ENCODE peak calls at places on chromosome 1, in six cellular contexts. J, O, Z, D, L and Y are unnamed samples.

GRCh38 chr1:47436979-47437517 is 796 bp upstream of the FOXD2 start:
- DNase-seq in D (no peak), J (peak), L (no peak), O (peak), Z (no peak), Y (peak)

GRCh38 chr1:49435291-49435690 is 588.5 kb downstream of the AGBL4 start:
- DNase-seq in O (no peak), Z (no peak), D (no peak), J (peak), L (no peak), Y (no peak)

GRCh38 chr1:118692143-118692542 is 296.0 kb downstream of the TBX15 start:
- DNase-seq in J (no peak), L (no peak), O (no peak), Z (no peak), D (no peak), Y (no peak)

GRCh38 chr1:26418865-26419349 is 8.3 kb downstream of the LIN28A start:
- DNase-seq in L (no peak), D (no peak), Z (no peak), J (no peak), O (no peak), Y (no peak)

GRCh38 chr1:104745875-104746274 is 996.2 kb downstream of the AMY1C start:
- DNase-seq in O (no peak), D (no peak), L (no peak), Z (no peak), J (no peak), Y (no peak)

GRCh38 chr1:197304626-197305200 is 36.7 kb downstream of the CRB1 start:
- DNase-seq in L (no peak), Z (no peak), J (no peak), D (no peak), O (no peak), Y (no peak)

GRCh38 chr1:39183503-39184353 is 20.8 kb upstream of the MACF1 start:
- DNase-seq in L (peak), D (no peak), O (peak), J (peak), Z (peak), Y (no peak)

GRCh38 chr1:28170036-28170596 is 6.4 kb downstream of the PTAFR start:
- DNase-seq in J (peak), O (no peak), Z (no peak), L (no peak), D (no peak), Y (no peak)

GRCh38 chr1:115764541-115764940 is 4.0 kb downstream of the CASQ2 start:
- DNase-seq in D (no peak), Z (no peak), L (no peak), O (peak), J (peak), Y (no peak)

GRCh38 chr1:168121314-168122029 is 15.3 kb downstream of the GPR161 start:
- DNase-seq in L (no peak), O (no peak), Z (no peak), J (peak), D (peak), Y (no peak)

GRCh38 chr1:59214764-59215208 is 82.1 kb upstream of the FGGY start:
- DNase-seq in L (no peak), D (no peak), J (no peak), Z (no peak), O (no peak), Y (peak)

GRCh38 chr1:36580524-36580923 is 97.8 kb upstream of the CSF3R start:
- DNase-seq in D (no peak), J (no peak), Z (no peak), L (no peak), O (no peak), Y (no peak)

GRCh38 chr1:50308883-50309282 is 114.4 kb downstream of the DMRTA2 start:
- DNase-seq in L (peak), O (peak), D (no peak), Z (no peak), J (peak), Y (no peak)

GRCh38 chr1:165903672-165904071 is 76.3 kb downstream of the UCK2 start:
- DNase-seq in J (peak), O (no peak), Z (no peak), D (no peak), L (no peak), Y (no peak)

GRCh38 chr1:22665752-22666151 is 12.7 kb downstream of the C1QB start:
- DNase-seq in L (no peak), O (peak), D (no peak), J (peak), Z (peak), Y (peak)

GRCh38 chr1:221829327-221830011 is 87.6 kb upstream of the DUSP10 start:
- DNase-seq in O (no peak), J (peak), Z (no peak), L (no peak), D (no peak), Y (no peak)

GRCh38 chr1:168506204-168506819 is 37.5 kb downstream of the XCL2 start:
- DNase-seq in D (no peak), L (no peak), J (peak), Z (no peak), O (no peak), Y (no peak)

GRCh38 chr1:245673920-245674414 is 519.2 kb downstream of the KIF26B start:
- DNase-seq in Z (no peak), J (peak), D (no peak), O (no peak), L (peak), Y (no peak)

GRCh38 chr1:5722635-5723157 is 269.5 kb downstream of the NPHP4 start:
- DNase-seq in O (no peak), J (no peak), Z (no peak), D (no peak), L (no peak), Y (no peak)

GRCh38 chr1:2189459-2190425 is 4.8 kb downstream of the FAAP20 start:
- DNase-seq in J (peak), O (peak), L (peak), Z (peak), D (peak), Y (peak)

GRCh38 chr1:162550925-162551324 is 10.6 kb upstream of the UAP1 start:
- DNase-seq in Z (no peak), J (peak), L (no peak), O (no peak), D (no peak), Y (no peak)

GRCh38 chr1:85504417-85504816 is 39.5 kb upstream of the DDAH1 start:
- DNase-seq in Z (no peak), L (no peak), O (no peak), J (peak), D (no peak), Y (no peak)

GRCh38 chr1:205538211-205538840 is 33.9 kb downstream of the CDK18 start:
- DNase-seq in O (peak), J (no peak), D (no peak), Z (peak), L (no peak), Y (no peak)

GRCh38 chr1:186754542-186755150 is 74.1 kb upstream of the PLA2G4A start:
- DNase-seq in J (peak), D (no peak), L (no peak), Z (no peak), O (no peak), Y (no peak)

GRCh38 chr1:202259705-202260104 is 66.1 kb downstream of the LGR6 start:
- DNase-seq in J (no peak), D (no peak), Z (no peak), L (no peak), O (no peak), Y (no peak)

GRCh38 chr1:228836427-228836826 is 101.1 kb downstream of the RHOU start:
- DNase-seq in J (no peak), Z (peak), D (no peak), O (no peak), L (no peak), Y (no peak)

GRCh38 chr1:23951646-23952095 is 8.0 kb upstream of the PNRC2 start:
- DNase-seq in D (peak), J (peak), L (no peak), O (no peak), Z (no peak), Y (no peak)

GRCh38 chr1:43617011-43617410 is 32.9 kb upstream of the KDM4A start:
- DNase-seq in D (no peak), Z (no peak), L (no peak), O (no peak), J (no peak), Y (no peak)

GRCh38 chr1:226078336-226078735 is 15.8 kb downstream of the H3-3A start:
- DNase-seq in L (no peak), D (no peak), Z (no peak), J (no peak), O (no peak), Y (no peak)

GRCh38 chr1:172724746-172725613 is 66.1 kb downstream of the FASLG start:
- DNase-seq in D (no peak), O (no peak), L (peak), Z (no peak), J (no peak), Y (no peak)

GRCh38 chr1:22411589-22411988 is 40.1 kb upstream of the ZBTB40 start:
- DNase-seq in D (no peak), O (no peak), L (no peak), Z (no peak), J (no peak), Y (no peak)

GRCh38 chr1:190439447-190439846 is 38.2 kb downstream of the BRINP3 start:
- DNase-seq in D (no peak), O (no peak), Z (no peak), J (no peak), L (no peak), Y (no peak)

GRCh38 chr1:190436615-190437014 is 41.0 kb downstream of the BRINP3 start:
- DNase-seq in L (peak), J (peak), D (no peak), O (no peak), Z (no peak), Y (no peak)
- TF ChIP-seq CTCF in L (no peak), J (no peak), D (no peak), O (no peak), Z (no peak), Y (no peak)

GRCh38 chr1:185446131-185446530 is 129.1 kb upstream of the IVNS1ABP start:
- DNase-seq in J (no peak), O (no peak), D (no peak), Z (no peak), L (no peak), Y (no peak)
- TF ChIP-seq CTCF in J (no peak), O (no peak), D (no peak), Z (no peak), L (no peak), Y (no peak)

DNA sequence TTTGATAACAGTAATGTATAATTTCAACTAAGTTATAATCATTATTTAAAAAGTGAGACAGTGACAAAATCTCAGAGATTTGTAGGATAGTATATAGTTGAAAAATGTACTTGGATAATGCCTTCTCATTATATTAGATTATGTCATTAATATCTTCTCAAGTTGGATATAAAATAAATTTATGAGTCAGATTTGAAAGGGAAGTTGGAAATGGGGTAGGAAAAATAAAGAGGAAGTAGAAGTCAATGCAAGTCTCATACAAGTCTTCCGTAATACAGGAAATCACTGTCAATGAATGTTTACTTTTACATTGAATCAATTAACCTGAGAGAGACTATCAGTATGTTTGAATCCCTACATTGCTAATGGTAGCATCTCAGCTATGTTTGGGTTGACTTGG is 16.3 kb upstream of the RNPC3 start:
- DNase-seq in D (no peak), O (no peak), Z (no peak), L (no peak), J (no peak), Y (no peak)
- TF ChIP-seq CTCF in D (no peak), O (no peak), Z (no peak), L (no peak), J (no peak), Y (no peak)

GRCh38 chr1:224779491-224780020 is 149.9 kb upstream of the DNAH14 start:
- DNase-seq in L (no peak), D (no peak), J (no peak), O (no peak), Z (no peak), Y (no peak)

GRCh38 chr1:224769987-224770693 is 154.0 kb downstream of the CNIH3 start:
- DNase-seq in D (no peak), Z (no peak), O (no peak), J (peak), L (no peak), Y (no peak)

GRCh38 chr1:224773646-224774045 is 155.8 kb upstream of the DNAH14 start:
- DNase-seq in D (no peak), L (no peak), Z (no peak), J (no peak), O (no peak), Y (no peak)

GRCh38 chr1:224768971-224769370 is 152.9 kb downstream of the CNIH3 start:
- DNase-seq in O (no peak), L (no peak), J (no peak), Z (no peak), D (no peak), Y (no peak)

GRCh38 chr1:224774378-224774777 is 155.1 kb upstream of the DNAH14 start:
- DNase-seq in D (no peak), J (no peak), Z (no peak), L (no peak), O (no peak), Y (no peak)
- TF ChIP-seq CTCF in D (no peak), J (peak), Z (no peak), L (no peak), O (no peak), Y (no peak)

GRCh38 chr1:209106237-209106741 is 477.2 kb upstream of the CAMK1G start:
- DNase-seq in Z (no peak), L (no peak), J (no peak), D (no peak), O (no peak), Y (no peak)
- TF ChIP-seq CTCF in Z (no peak), L (no peak), J (no peak), D (no peak), O (no peak), Y (no peak)

GRCh38 chr1:154666051-154666793 is 58.2 kb upstream of the ADAR start:
- DNase-seq in J (no peak), O (no peak), L (no peak), Z (no peak), D (no peak), Y (no peak)

GRCh38 chr1:154664331-154664730 is 56.3 kb upstream of the ADAR start:
- DNase-seq in J (no peak), D (no peak), L (no peak), Z (no peak), O (no peak), Y (no peak)

GRCh38 chr1:154669464-154670282 is 61.7 kb upstream of the ADAR start:
- DNase-seq in J (peak), O (peak), L (peak), D (peak), Z (peak), Y (peak)
- TF ChIP-seq CTCF in J (peak), O (peak), L (peak), D (peak), Z (peak), Y (peak)

DNA sequence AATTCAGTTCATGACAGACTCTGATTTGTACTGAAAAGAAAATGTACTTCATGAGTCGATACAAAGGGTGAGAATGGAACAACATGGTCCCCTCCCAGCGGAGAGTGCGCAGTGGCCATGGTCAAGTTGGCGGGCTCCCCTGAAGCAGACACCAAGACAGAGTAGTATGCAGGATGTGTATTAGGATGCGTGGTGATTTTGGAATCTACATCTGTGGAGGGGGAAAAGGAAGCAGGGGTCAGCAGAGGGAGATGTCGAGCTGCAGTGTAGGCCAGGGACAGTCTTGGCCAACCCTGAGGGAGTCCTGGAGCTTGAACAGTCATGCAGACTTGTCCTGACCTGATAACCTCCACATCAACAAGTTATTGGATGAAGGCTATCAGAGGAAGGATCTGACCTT is 481.0 kb downstream of the OMA1 start:
- DNase-seq in J (no peak), O (peak), D (no peak), L (peak), Z (no peak), Y (no peak)
- TF ChIP-seq CTCF in J (no peak), O (no peak), D (no peak), L (no peak), Z (no peak), Y (no peak)

GRCh38 chr1:224503161-224504118 is 68.8 kb upstream of the WDR26 start:
- DNase-seq in D (peak), L (peak), J (peak), Z (peak), O (peak), Y (peak)
- TF ChIP-seq CTCF in D (no peak), L (no peak), J (peak), Z (no peak), O (no peak), Y (peak)

DNA sequence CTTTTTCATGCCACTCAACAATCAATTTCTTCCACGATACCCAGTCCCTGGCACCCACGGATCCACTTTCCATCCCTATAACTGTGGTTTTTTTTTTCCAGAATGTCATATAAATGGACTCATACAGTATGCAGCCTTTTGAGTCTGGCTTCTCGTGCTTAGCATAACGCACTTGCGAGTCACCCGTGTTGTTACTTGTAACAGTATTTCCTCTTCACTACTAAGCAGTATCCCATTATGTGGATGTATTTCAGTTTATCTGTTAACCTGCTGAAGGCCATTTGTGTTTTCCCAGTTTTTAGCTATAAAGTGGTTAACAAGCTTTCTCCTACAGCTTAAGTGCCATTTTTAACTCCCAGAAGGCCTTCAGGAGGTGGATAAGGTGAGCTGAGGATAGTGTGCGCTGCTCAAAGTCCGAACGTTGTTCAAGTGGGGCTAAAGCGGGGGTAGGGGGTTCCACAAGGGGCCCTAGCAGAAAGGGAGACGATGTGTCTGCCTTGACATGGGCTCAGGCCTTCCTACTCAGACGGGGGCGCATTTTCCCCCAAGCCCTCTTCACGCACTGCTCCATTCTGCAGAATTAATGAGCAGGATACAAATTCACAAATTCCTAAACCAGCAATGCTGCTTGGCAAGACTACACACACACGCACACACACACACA is 770 bp downstream of the ADAR start:
- DNase-seq in O (peak), D (peak), L (no peak), J (peak), Z (no peak), Y (no peak)
- TF ChIP-seq CTCF in O (no peak), D (no peak), L (no peak), J (no peak), Z (no peak), Y (no peak)

GRCh38 chr1:210723646-210724045 is 394.9 kb downstream of the HHAT start:
- DNase-seq in J (no peak), O (no peak), L (no peak), Z (no peak), D (no peak), Y (no peak)
- TF ChIP-seq CTCF in J (no peak), O (no peak), L (no peak), Z (no peak), D (no peak), Y (no peak)